ENCODE peak calls at places on chromosomes 4 and X, in eight cellular contexts. L is amygdala; X is NCI-H1105; N is Daoy; W is stimulated activated CD4-positive, alpha-beta T cell treated with anti-CD3 and anti-CD28 coated beads, Interleukin-1b, Interleukin-23, amount 100 ng/mL, for 1 hour; Z is cardiac muscle cell; C is NCI-H2171 treated with DMSO at 0.1 percent for 48 hours; Q is GDM1. E is an unnamed sample.

GRCh38 chr4:153651961-153652784 is 31.9 kb upstream of the TLR2 start:
- DNase-seq in N (peak), X (no peak), L (peak), Q (no peak), W (no peak), Z (no peak), C (no peak), E (no peak)

GRCh38 chrX:23766650-23767551 is 16.1 kb upstream of the SAT1 start:
- DNase-seq in Q (no peak), C (no peak), L (no peak), W (no peak), N (no peak), X (no peak), Z (no peak), E (no peak)

GRCh38 chrX:17587352-17587751 is 149.9 kb upstream of the SCML1 start:
- DNase-seq in L (no peak), Z (no peak), C (no peak), X (no peak), W (no peak), Q (no peak), N (no peak), E (no peak)

GRCh38 chrX:123860983-123861382 is 1.1 kb downstream of the XIAP start:
- DNase-seq in X (peak), N (no peak), Z (no peak), L (no peak), C (peak), Q (no peak), W (no peak), E (no peak)

GRCh38 chr4:30537462-30537861 is 182.7 kb upstream of the PCDH7 start:
- DNase-seq in L (no peak), W (no peak), Q (no peak), Z (no peak), X (no peak), N (no peak), C (no peak), E (peak)

GRCh38 chr4:26015133-26015651 is 101.2 kb downstream of the SMIM20 start:
- DNase-seq in Z (no peak), X (no peak), W (no peak), L (no peak), Q (no peak), C (no peak), N (peak), E (no peak)

GRCh38 chr4:182879913-182880312 is 37.3 kb downstream of the DCTD start:
- DNase-seq in L (no peak), Q (no peak), Z (no peak), W (no peak), X (no peak), N (no peak), C (no peak), E (no peak)

GRCh38 chr4:186104895-186105720 is 604 bp downstream of the FAM149A start:
- DNase-seq in Z (peak), N (no peak), L (no peak), C (no peak), W (no peak), X (no peak), Q (no peak), E (no peak)

GRCh38 chr4:74449571-74450297 is 4.8 kb downstream of the AREG start:
- DNase-seq in L (no peak), N (no peak), W (no peak), Q (no peak), C (no peak), Z (no peak), X (no peak), E (no peak)

GRCh38 chr4:7559741-7560376 is 125.1 kb upstream of the PSAPL1 start:
- DNase-seq in C (no peak), Z (no peak), W (no peak), Q (no peak), X (peak), N (no peak), L (no peak), E (no peak)

GRCh38 chrX:66760648-66761047 is 121.8 kb upstream of the EDA2R start:
- DNase-seq in W (no peak), X (no peak), N (no peak), L (no peak), C (no peak), Q (no peak), Z (no peak), E (no peak)

GRCh38 chrX:123738378-123738955 is 5.6 kb upstream of the THOC2 start:
- DNase-seq in X (no peak), C (no peak), N (no peak), W (no peak), Z (no peak), Q (no peak), L (no peak), E (no peak)

GRCh38 chrX:145817666-145818521 is at the start of gene SLITRK2:
- DNase-seq in Q (no peak), Z (peak), C (no peak), N (peak), X (no peak), W (no peak), L (no peak), E (no peak)

GRCh38 chr4:19438228-19438627 is 813.5 kb upstream of the SLIT2 start:
- DNase-seq in X (no peak), Z (no peak), L (no peak), W (no peak), Q (no peak), N (no peak), C (no peak), E (no peak)

GRCh38 chr4:40189997-40190396 is 6.8 kb upstream of the RHOH start:
- DNase-seq in W (no peak), X (peak), C (peak), Z (no peak), L (no peak), N (no peak), Q (no peak), E (no peak)

GRCh38 chr4:1670279-1670678 is 13.8 kb downstream of the FAM53A start:
- DNase-seq in Q (no peak), W (no peak), X (no peak), L (no peak), C (no peak), Z (no peak), N (no peak), E (no peak)